ENCODE peak calls at places on chromosomes 5 and 9, in seven cellular contexts. N is PC-3, Q is AG04450, K is GM06990, T is adipocyte, D is fibroblast of pulmonary artery, M is fibroblast of the aortic adventitia. C is an unnamed sample.

GRCh38 chr5:103450333-103451061 is 112.1 kb downstream of the NUDT12 start:
- DNase-seq in N (peak), Q (peak), K (no peak), T (peak), D (peak), M (peak), C (peak)

GRCh38 chr9:97880336-97880735 is 27.3 kb downstream of the FOXE1 start:
- DNase-seq in N (no peak), Q (no peak), K (no peak), T (no peak), D (peak), M (peak), C (peak)

GRCh38 chr9:77019810-77020437 is 469 bp downstream of the FOXB2 start:
- DNase-seq in N (no peak), Q (no peak), K (no peak), T (no peak), D (no peak), M (no peak), C (no peak)

GRCh38 chr9:114908104-114908621 is 22.2 kb downstream of the TNFSF8 start:
- DNase-seq in N (peak), Q (no peak), K (no peak), T (peak), D (no peak), M (no peak), C (peak)

GRCh38 chr9:36764364-36765076 is 191.8 kb downstream of the MELK start:
- DNase-seq in N (no peak), Q (no peak), K (no peak), T (no peak), D (no peak), M (no peak), C (no peak)

GRCh38 chr5:78808818-78809217 is 160.2 kb upstream of the LHFPL2 start:
- DNase-seq in N (no peak), Q (no peak), K (no peak), T (no peak), D (no peak), M (no peak), C (no peak)

GRCh38 chr5:115666023-115666422 is 40.2 kb upstream of the TMED7 start:
- DNase-seq in N (no peak), Q (no peak), K (no peak), T (no peak), D (no peak), M (peak), C (no peak)

GRCh38 chr9:125131778-125132177 is 11.6 kb downstream of the SCAI start:
- DNase-seq in N (no peak), Q (no peak), K (no peak), T (no peak), D (no peak), M (no peak), C (no peak)

GRCh38 chr5:148085934-148086333 is 22.2 kb downstream of the SPINK5 start:
- DNase-seq in N (no peak), Q (no peak), K (no peak), T (no peak), D (no peak), M (peak), C (no peak)

GRCh38 chr5:59767753-59768159 is 125.8 kb downstream of the PDE4D start:
- DNase-seq in N (no peak), Q (no peak), K (no peak), T (no peak), D (peak), M (no peak), C (peak)

GRCh38 chr9:87614402-87614801 is 111.5 kb upstream of the CTSL start:
- DNase-seq in N (no peak), Q (no peak), K (no peak), T (no peak), D (no peak), M (no peak), C (no peak)

GRCh38 chr9:20848490-20848889 is 164.4 kb downstream of the FOCAD start:
- DNase-seq in N (peak), Q (no peak), K (no peak), T (no peak), D (peak), M (no peak), C (peak)

GRCh38 chr5:133225671-133226152 is 173.9 kb downstream of the HSPA4 start:
- DNase-seq in N (peak), Q (no peak), K (no peak), T (peak), D (no peak), M (peak), C (peak)

GRCh38 chr5:113294341-113295110 is 140.3 kb downstream of the TSSK1B start:
- DNase-seq in N (peak), Q (peak), K (peak), T (peak), D (peak), M (peak), C (peak)

DNA sequence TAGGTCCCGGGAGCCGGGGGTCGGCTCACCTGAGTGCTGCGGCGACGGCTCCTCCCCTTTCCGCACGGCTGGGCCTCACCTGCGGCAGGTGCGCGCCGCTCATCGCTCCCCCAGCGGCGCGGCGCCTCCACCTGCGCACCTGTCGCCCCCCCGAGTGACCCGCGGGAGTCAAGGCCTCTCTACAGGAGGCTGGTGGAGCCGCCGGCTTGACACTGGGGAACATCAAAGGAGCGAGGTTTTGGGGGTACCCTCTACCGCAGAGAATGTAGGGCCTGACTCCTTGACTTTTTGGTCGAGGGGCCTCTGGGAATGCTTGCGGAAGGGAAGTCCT is 483 bp upstream of the IER5L start:
- DNase-seq in N (no peak), Q (no peak), K (no peak), T (no peak), D (no peak), M (no peak), C (no peak)
- H3K4me3 ChIP-seq in N (peak), Q (peak), K (peak), T (peak), D (no peak), M (peak), C (peak)

GRCh38 chr9:108512426-108513173 is 343.2 kb downstream of the ACTL7B start:
- DNase-seq in N (no peak), Q (no peak), K (no peak), T (peak), D (peak), M (no peak), C (no peak)
- H3K4me3 ChIP-seq in N (no peak), Q (no peak), K (no peak), T (no peak), D (no peak), M (no peak), C (no peak)

GRCh38 chr5:17339841-17340240 is 122.4 kb downstream of the BASP1 start:
- DNase-seq in N (no peak), Q (no peak), K (no peak), T (no peak), D (no peak), M (no peak), C (no peak)
- H3K4me3 ChIP-seq in N (no peak), Q (no peak), K (no peak), T (no peak), D (no peak), M (no peak), C (no peak)

DNA sequence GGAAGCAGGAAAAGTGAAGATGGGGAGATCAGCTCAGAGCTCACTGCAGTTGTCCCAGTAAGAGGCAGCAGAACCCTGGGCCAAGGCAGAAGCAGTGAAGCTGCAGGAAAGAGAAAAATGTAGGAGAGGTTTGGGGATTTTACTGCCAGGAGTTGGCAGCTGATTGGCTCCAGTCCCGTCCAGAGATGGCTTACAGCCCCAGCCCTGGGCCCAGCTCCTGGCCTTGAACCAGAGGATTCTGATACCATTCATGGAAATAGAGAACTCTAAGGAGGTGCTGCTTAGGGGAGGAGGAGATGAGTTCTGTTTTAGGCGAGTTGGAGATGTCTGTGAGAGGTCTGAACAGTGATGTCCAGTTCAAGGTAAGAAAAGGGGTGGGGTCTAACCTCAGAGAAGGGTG is 4.6 kb downstream of the MORN5 start:
- DNase-seq in N (no peak), Q (no peak), K (no peak), T (no peak), D (no peak), M (peak), C (no peak)
- H3K4me3 ChIP-seq in N (no peak), Q (no peak), K (no peak), T (no peak), D (no peak), M (no peak), C (no peak)

C was measured in astrocyte of the spinal cord.